ENCODE peak calls at places on chromosomes 13 and 19, in six cellular contexts. One of them, this sample, is unnamed.

GRCh38 chr13:103557878-103558277 is 491.7 kb upstream of the SLC10A2 start:
- DNase-seq in PC-3: no peak
- DNase-seq in neural progenitor cell: no peak
- DNase-seq in GM23248: no peak
- DNase-seq in MM.1S: no peak
- DNase-seq in GM23338: no peak
- DNase-seq in this sample: no peak

GRCh38 chr19:40321566-40322270 is 26.5 kb downstream of the C19orf47 start:
- DNase-seq in PC-3: no peak
- DNase-seq in GM23248: no peak
- DNase-seq in GM23338: no peak
- DNase-seq in MM.1S: no peak
- DNase-seq in neural progenitor cell: no peak
- DNase-seq in this sample: no peak

GRCh38 chr19:37914908-37915307 is 7.9 kb downstream of the SIPA1L3 start:
- DNase-seq in MM.1S: peak; percentile 34
- DNase-seq in neural progenitor cell: no peak
- DNase-seq in PC-3: no peak
- DNase-seq in GM23248: no peak
- DNase-seq in GM23338: no peak
- DNase-seq in this sample: no peak

GRCh38 chr13:51222510-51223283 is 499 bp downstream of the FAM124A start:
- DNase-seq in neural progenitor cell: peak; percentile 69
- DNase-seq in GM23248: peak; percentile 23
- DNase-seq in GM23338: peak; percentile 59
- DNase-seq in PC-3: peak; percentile 5
- DNase-seq in MM.1S: no peak
- DNase-seq in this sample: no peak

GRCh38 chr13:40485611-40486517 is 180.6 kb downstream of the FOXO1 start:
- DNase-seq in GM23338: no peak
- DNase-seq in GM23248: no peak
- DNase-seq in MM.1S: peak; percentile 8
- DNase-seq in PC-3: no peak
- DNase-seq in neural progenitor cell: peak; percentile 13
- DNase-seq in this sample: no peak

GRCh38 chr13:32175307-32175706 is 139.9 kb downstream of the ZAR1L start:
- DNase-seq in MM.1S: no peak
- DNase-seq in neural progenitor cell: no peak
- DNase-seq in PC-3: no peak
- DNase-seq in GM23248: no peak
- DNase-seq in GM23338: no peak
- DNase-seq in this sample: no peak

GRCh38 chr19:34265221-34265650 is 10.9 kb downstream of the GARRE1 start:
- DNase-seq in PC-3: no peak
- DNase-seq in GM23248: no peak
- DNase-seq in neural progenitor cell: no peak
- DNase-seq in MM.1S: no peak
- DNase-seq in GM23338: peak; percentile 66
- DNase-seq in this sample: no peak

GRCh38 chr13:46304546-46304945 is 82.5 kb downstream of the RUBCNL start:
- DNase-seq in PC-3: no peak
- DNase-seq in GM23248: no peak
- DNase-seq in GM23338: no peak
- DNase-seq in MM.1S: no peak
- DNase-seq in neural progenitor cell: no peak
- DNase-seq in this sample: no peak

GRCh38 chr13:41988244-41988643 is 27.3 kb upstream of the VWA8 start:
- DNase-seq in MM.1S: no peak
- DNase-seq in GM23248: no peak
- DNase-seq in neural progenitor cell: no peak
- DNase-seq in PC-3: no peak
- DNase-seq in GM23338: no peak
- DNase-seq in this sample: no peak

GRCh38 chr13:76730220-76730619 is 156.0 kb downstream of the KCTD12 start:
- DNase-seq in PC-3: no peak
- DNase-seq in MM.1S: no peak
- DNase-seq in neural progenitor cell: no peak
- DNase-seq in GM23338: no peak
- DNase-seq in GM23248: peak; percentile 38
- DNase-seq in this sample: no peak

GRCh38 chr13:20359335-20359734 is 127.2 kb upstream of the GJB6 start:
- DNase-seq in GM23248: peak; percentile 94
- DNase-seq in GM23338: no peak
- DNase-seq in MM.1S: no peak
- DNase-seq in PC-3: peak; percentile 98
- DNase-seq in neural progenitor cell: no peak
- DNase-seq in this sample: peak; percentile 95

GRCh38 chr13:113903361-113903760 is 39.5 kb upstream of the GAS6 start:
- DNase-seq in MM.1S: no peak
- DNase-seq in neural progenitor cell: no peak
- DNase-seq in GM23248: peak; percentile 93
- DNase-seq in PC-3: no peak
- DNase-seq in GM23338: no peak
- DNase-seq in this sample: no peak

GRCh38 chr19:16795731-16796130 is 33.5 kb upstream of the SIN3B start:
- DNase-seq in GM23248: no peak
- DNase-seq in neural progenitor cell: no peak
- DNase-seq in PC-3: no peak
- DNase-seq in GM23338: peak; percentile 41
- DNase-seq in MM.1S: no peak
- DNase-seq in this sample: peak; percentile 34

GRCh38 chr19:3275068-3275582 is 50.7 kb downstream of the CELF5 start:
- DNase-seq in MM.1S: no peak
- DNase-seq in GM23338: peak; percentile 92
- DNase-seq in neural progenitor cell: peak; percentile 87
- DNase-seq in GM23248: no peak
- DNase-seq in PC-3: peak; percentile 10
- DNase-seq in this sample: no peak

GRCh38 chr19:45137179-45137761 is 23.5 kb downstream of the NKPD1 start:
- DNase-seq in MM.1S: peak; percentile 95
- DNase-seq in GM23338: no peak
- DNase-seq in PC-3: no peak
- DNase-seq in neural progenitor cell: no peak
- DNase-seq in GM23248: no peak
- DNase-seq in this sample: no peak

GRCh38 chr13:36026556-36026955 is 104.6 kb downstream of the DCLK1 start:
- DNase-seq in MM.1S: no peak
- DNase-seq in PC-3: no peak
- DNase-seq in GM23248: peak; percentile 13
- DNase-seq in neural progenitor cell: no peak
- DNase-seq in GM23338: no peak
- DNase-seq in this sample: no peak

GRCh38 chr13:98570929-98571372 is 6.0 kb downstream of the STK24 start:
- DNase-seq in PC-3: peak; percentile 89
- DNase-seq in MM.1S: peak; percentile 94
- DNase-seq in GM23248: no peak
- DNase-seq in GM23338: no peak
- DNase-seq in neural progenitor cell: no peak
- DNase-seq in this sample: peak; percentile 68

GRCh38 chr19:1261863-1262686 is 7.1 kb upstream of the CIRBP start:
- DNase-seq in MM.1S: no peak
- DNase-seq in GM23248: peak; percentile 85
- DNase-seq in GM23338: no peak
- DNase-seq in neural progenitor cell: peak; percentile 23
- DNase-seq in PC-3: peak; percentile 48
- DNase-seq in this sample: peak; percentile 79

GRCh38 chr19:1221141-1221903 is 15.7 kb downstream of the STK11 start:
- DNase-seq in GM23248: peak; percentile 63
- DNase-seq in PC-3: peak; percentile 27
- DNase-seq in MM.1S: no peak
- DNase-seq in GM23338: no peak
- DNase-seq in neural progenitor cell: peak; percentile 75
- DNase-seq in this sample: no peak

GRCh38 chr13:99196466-99197256 is 4.0 kb upstream of the UBAC2 start:
- DNase-seq in GM23248: no peak
- DNase-seq in PC-3: peak; percentile 74
- DNase-seq in MM.1S: peak; percentile 39
- DNase-seq in GM23338: no peak
- DNase-seq in neural progenitor cell: no peak
- DNase-seq in this sample: peak; percentile 47

GRCh38 chr19:34269081-34269480 is 14.7 kb downstream of the GARRE1 start:
- DNase-seq in MM.1S: no peak
- DNase-seq in neural progenitor cell: no peak
- DNase-seq in PC-3: no peak
- DNase-seq in GM23248: no peak
- DNase-seq in GM23338: no peak
- DNase-seq in this sample: no peak

GRCh38 chr19:49150106-49150943 is 4.9 kb downstream of the HRC start:
- DNase-seq in GM23338: peak; percentile 95
- DNase-seq in neural progenitor cell: peak; percentile 94
- DNase-seq in PC-3: peak; percentile 86
- DNase-seq in MM.1S: peak; percentile 69
- DNase-seq in GM23248: peak; percentile 85
- DNase-seq in this sample: peak; percentile 85

GRCh38 chr19:52391135-52391534 is 6.5 kb upstream of the ZNF528 start:
- DNase-seq in MM.1S: no peak
- DNase-seq in PC-3: no peak
- DNase-seq in GM23338: peak; percentile 66
- DNase-seq in neural progenitor cell: no peak
- DNase-seq in GM23248: no peak
- DNase-seq in this sample: no peak

GRCh38 chr19:43467730-43468129 is 2.3 kb upstream of the LYPD3 start:
- DNase-seq in PC-3: peak; percentile 71
- DNase-seq in GM23338: no peak
- DNase-seq in MM.1S: no peak
- DNase-seq in neural progenitor cell: no peak
- DNase-seq in GM23248: peak; percentile 59
- DNase-seq in this sample: peak; percentile 74

GRCh38 chr13:60379837-60380236 is 17.2 kb upstream of the TDRD3 start:
- DNase-seq in MM.1S: no peak
- DNase-seq in GM23338: peak; percentile 36
- DNase-seq in neural progenitor cell: peak; percentile 36
- DNase-seq in PC-3: no peak
- DNase-seq in GM23248: peak; percentile 3
- DNase-seq in this sample: no peak

DNA sequence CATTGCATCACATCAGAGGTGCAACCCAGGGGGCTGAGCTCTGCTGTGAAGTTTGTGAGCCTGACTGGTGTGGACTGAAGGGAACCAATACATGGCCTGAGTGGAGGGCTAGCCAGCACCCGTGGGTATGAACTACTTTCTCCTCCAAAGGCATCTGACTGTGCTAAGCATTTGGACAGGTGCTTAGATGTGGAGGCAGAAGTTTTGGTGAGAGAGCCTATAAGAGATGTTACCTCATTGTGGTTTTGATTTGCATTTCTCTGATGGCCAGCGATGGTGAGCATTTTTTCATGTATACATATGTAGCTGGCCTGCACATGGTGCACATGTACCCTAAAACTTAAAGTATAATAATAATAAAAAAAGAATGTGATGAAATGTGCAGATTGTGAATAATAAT is 46.9 kb downstream of the TEX29 start:
- DNase-seq in GM23338: no peak
- DNase-seq in MM.1S: peak; percentile 64
- DNase-seq in GM23248: no peak
- DNase-seq in PC-3: no peak
- DNase-seq in neural progenitor cell: no peak
- DNase-seq in this sample: no peak
- H3K4me2 ChIP-seq in GM23338: no peak overlapping the region
- H3K4me2 ChIP-seq in MM.1S: peak overlapping the region; percentile 30
- H3K4me2 ChIP-seq in GM23248: no peak overlapping the region
- H3K4me2 ChIP-seq in PC-3: no peak overlapping the region
- H3K4me2 ChIP-seq in neural progenitor cell: no peak overlapping the region
- H3K4me2 ChIP-seq in this sample: no peak overlapping the region

DNA sequence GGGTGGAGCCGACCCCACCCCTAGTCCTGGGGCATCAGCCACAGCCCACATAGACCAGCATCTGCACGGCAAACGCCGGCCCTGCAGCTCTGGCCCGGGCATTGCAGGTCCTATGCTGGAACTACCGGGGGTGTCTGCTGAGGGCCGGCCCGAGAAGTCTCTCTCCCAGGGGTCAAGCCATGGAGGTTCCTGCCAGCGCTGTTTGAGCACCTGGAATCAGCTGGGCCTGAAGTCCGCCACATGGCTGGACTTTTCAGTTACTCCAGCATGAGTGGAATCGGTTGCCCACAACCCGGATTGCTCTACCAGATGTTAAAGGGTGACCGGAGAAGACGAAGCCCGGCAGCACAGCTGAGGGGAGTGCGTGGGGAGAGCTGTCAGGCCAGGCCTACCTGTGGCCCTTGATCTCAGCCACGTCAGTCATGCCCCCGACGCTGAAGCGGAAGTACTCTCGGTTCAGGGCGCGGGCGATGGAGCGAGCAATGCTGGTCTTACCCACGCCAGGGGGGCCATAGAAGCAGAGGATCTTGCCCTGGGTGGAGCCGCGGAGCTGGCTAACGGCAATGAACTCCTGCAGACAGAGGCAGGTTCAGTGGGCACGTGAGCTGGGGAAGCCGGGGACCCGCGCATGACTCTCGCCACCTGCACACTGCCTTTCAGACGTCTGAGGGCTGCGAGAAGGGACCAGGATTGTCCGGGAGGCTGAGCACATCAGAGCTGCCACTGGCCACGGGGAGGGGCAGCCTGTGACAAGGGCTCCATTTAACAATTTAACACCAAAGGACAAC is 8.7 kb downstream of the RPL36 start:
- DNase-seq in GM23338: peak; percentile 0
- DNase-seq in MM.1S: no peak
- DNase-seq in PC-3: no peak
- DNase-seq in neural progenitor cell: no peak
- DNase-seq in GM23248: no peak
- DNase-seq in this sample: no peak
- H3F3A ChIP-seq in GM23338: no peaks in the 10 kb centered on the region
- H3F3A ChIP-seq in MM.1S: peaks cover 34% of the 10 kb centered on the region
- H3F3A ChIP-seq in PC-3: no peaks in the 10 kb centered on the region
- H3F3A ChIP-seq in neural progenitor cell: peaks cover 9% of the 10 kb centered on the region
- H3F3A ChIP-seq in GM23248: peaks cover 14% of the 10 kb centered on the region
- H3F3A ChIP-seq in this sample: peaks cover 14% of the 10 kb centered on the region

DNA sequence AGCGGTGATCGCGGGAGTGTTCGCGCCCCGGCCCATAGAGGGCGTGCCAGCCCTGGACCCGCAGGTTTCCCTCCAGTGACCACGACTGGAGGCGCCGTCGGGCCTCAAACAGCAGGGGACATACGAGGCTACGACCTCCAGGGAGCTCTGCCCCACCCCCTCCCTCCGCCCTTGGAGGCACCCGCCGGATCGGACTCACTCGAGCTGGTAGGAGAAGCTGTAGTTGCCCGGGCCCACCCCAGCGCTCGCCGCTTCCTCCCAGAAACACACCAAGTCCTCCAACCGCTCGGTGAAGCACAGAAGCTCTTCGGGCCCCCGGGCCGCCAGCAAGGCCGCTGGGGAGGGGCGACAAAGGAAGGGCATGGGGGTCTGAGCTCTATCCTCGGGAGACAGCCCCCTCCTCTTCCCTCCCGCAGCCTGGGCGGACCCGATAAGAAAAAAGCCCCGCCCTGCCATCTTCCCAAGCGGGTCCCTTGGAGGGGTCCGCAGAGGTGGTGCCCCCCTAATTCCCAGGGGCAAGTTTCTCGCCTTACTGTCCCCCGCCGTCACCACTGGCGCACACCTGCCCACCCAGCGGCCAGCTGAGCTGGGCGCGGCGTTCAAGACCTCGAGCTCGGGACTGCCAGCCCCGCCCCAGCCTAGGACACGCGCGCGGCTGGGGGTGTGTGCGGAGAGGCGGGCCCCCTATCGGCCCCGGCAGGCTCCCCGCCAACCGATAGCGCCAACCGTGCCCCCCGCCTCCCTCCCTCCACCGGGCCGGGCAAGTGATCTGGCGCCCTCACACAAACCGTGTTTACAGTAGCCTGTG is 1.0 kb downstream of the EPOR start:
- DNase-seq in PC-3: peak; percentile 68
- DNase-seq in MM.1S: no peak
- DNase-seq in GM23248: peak; percentile 55
- DNase-seq in GM23338: peak; percentile 85
- DNase-seq in neural progenitor cell: peak; percentile 68
- DNase-seq in this sample: peak; percentile 61
- TF ChIP-seq EZH2 in PC-3: no peak
- TF ChIP-seq EZH2 in MM.1S: no peak
- TF ChIP-seq EZH2 in GM23248: no peak
- TF ChIP-seq EZH2 in GM23338: no peak
- TF ChIP-seq EZH2 in neural progenitor cell: peak; percentile 70
- TF ChIP-seq EZH2 in this sample: no peak

GRCh38 chr19:46932346-46932745 is 71.5 kb downstream of the ARHGAP35 start:
- DNase-seq in PC-3: peak; percentile 73
- DNase-seq in GM23338: no peak
- DNase-seq in MM.1S: no peak
- DNase-seq in GM23248: peak; percentile 53
- DNase-seq in neural progenitor cell: no peak
- DNase-seq in this sample: peak; percentile 47
- H3K4me2 ChIP-seq in PC-3: peak overlapping the region; percentile 48
- H3K4me2 ChIP-seq in GM23338: no peak overlapping the region
- H3K4me2 ChIP-seq in MM.1S: no peak overlapping the region
- H3K4me2 ChIP-seq in GM23248: peak overlapping the region; percentile 24
- H3K4me2 ChIP-seq in neural progenitor cell: no peak overlapping the region
- H3K4me2 ChIP-seq in this sample: peak overlapping the region; percentile 5

This sample was measured in PC-9.